ENCODE peak calls at places on chromosomes 11 and 22, in nine cellular contexts. R is HCT116, D is stomach, U is spleen, J is MM.1S, C is fibroblast of lung, N is GM13977, T is Peyer's patch, B is A549. L is an unnamed sample.

GRCh38 chr22:31692186-31692886 is 30.3 kb upstream of the PISD start:
- DNase-seq in R (no peak), D (no peak), U (no peak), J (no peak), C (peak), N (no peak), T (no peak), B (no peak), L (no peak)

GRCh38 chr22:23157560-23158515 is 12.6 kb downstream of the RAB36 start:
- DNase-seq in R (no peak), D (no peak), U (peak), J (peak), C (no peak), N (no peak), T (no peak), B (no peak), L (no peak)

GRCh38 chr11:123103326-123103980 is 41.5 kb upstream of the HSPA8 start:
- DNase-seq in R (peak), D (no peak), U (no peak), J (peak), C (peak), N (no peak), T (peak), B (peak), L (no peak)

GRCh38 chr11:46697723-46698122 is 2.7 kb downstream of the ARHGAP1 start:
- DNase-seq in R (no peak), D (no peak), U (no peak), J (no peak), C (no peak), N (no peak), T (no peak), B (no peak), L (no peak)

GRCh38 chr11:118910309-118911112 is 15.2 kb downstream of the BCL9L start:
- DNase-seq in R (no peak), D (peak), U (peak), J (no peak), C (peak), N (no peak), T (peak), B (no peak), L (no peak)

GRCh38 chr11:1119282-1120146 is 38.2 kb upstream of the MUC5AC start:
- DNase-seq in R (no peak), D (peak), U (no peak), J (no peak), C (no peak), N (no peak), T (peak), B (no peak), L (no peak)

GRCh38 chr11:10937416-10937815 is 79.6 kb upstream of the ZBED5 start:
- DNase-seq in R (no peak), D (no peak), U (no peak), J (no peak), C (no peak), N (no peak), T (no peak), B (no peak), L (no peak)

GRCh38 chr11:46288451-46288850 is 11.0 kb downstream of the CREB3L1 start:
- DNase-seq in R (no peak), D (no peak), U (no peak), J (no peak), C (no peak), N (no peak), T (no peak), B (no peak), L (no peak)

GRCh38 chr11:32852142-32852541 is 22.4 kb downstream of the PRRG4 start:
- DNase-seq in R (no peak), D (no peak), U (no peak), J (no peak), C (peak), N (no peak), T (peak), B (no peak), L (no peak)

GRCh38 chr11:122365545-122366380 is 249.7 kb upstream of the BLID start:
- DNase-seq in R (no peak), D (no peak), U (no peak), J (no peak), C (no peak), N (no peak), T (no peak), B (no peak), L (no peak)

DNA sequence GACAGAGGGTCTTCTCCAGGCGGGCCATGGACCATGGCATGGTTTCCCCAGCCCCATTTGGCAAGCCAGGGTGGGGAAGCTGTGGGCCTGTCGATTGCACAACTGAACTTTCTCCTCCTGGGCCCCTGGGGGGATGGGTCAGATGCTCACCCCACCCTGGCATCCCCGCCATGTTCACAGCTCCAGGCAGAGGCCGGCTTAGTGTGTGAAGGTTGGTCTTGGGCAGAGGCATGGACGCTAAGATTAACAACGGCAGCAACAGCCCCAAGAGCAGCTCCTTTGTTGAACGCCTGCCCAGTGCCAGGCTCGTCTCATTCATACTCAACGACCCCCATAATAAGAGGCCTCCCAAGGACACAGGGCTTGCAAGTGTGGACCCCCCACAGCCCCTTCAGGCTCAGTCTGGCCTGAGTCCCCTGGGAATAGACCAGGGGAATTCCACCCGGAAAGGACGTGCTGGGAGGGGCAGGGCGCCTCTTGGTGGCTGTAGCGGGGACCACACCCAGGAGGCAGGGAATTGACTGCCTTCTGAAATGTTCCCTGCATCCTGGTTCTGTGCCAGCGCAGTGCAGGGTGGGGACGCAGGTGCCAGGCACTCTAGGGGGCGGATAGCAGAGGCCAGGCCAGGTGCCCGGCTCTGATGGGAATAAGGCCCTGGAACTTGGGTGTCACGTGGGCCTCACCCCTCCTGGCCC is 8.3 kb downstream of the TSPO start:
- DNase-seq in R (no peak), D (peak), U (peak), J (no peak), C (no peak), N (no peak), T (peak), B (no peak), L (no peak)
- TF ChIP-seq CTCF in R (peak), D (peak), U (peak), J (peak), C (peak), N (peak), T (no peak), B (no peak), L (no peak)

DNA sequence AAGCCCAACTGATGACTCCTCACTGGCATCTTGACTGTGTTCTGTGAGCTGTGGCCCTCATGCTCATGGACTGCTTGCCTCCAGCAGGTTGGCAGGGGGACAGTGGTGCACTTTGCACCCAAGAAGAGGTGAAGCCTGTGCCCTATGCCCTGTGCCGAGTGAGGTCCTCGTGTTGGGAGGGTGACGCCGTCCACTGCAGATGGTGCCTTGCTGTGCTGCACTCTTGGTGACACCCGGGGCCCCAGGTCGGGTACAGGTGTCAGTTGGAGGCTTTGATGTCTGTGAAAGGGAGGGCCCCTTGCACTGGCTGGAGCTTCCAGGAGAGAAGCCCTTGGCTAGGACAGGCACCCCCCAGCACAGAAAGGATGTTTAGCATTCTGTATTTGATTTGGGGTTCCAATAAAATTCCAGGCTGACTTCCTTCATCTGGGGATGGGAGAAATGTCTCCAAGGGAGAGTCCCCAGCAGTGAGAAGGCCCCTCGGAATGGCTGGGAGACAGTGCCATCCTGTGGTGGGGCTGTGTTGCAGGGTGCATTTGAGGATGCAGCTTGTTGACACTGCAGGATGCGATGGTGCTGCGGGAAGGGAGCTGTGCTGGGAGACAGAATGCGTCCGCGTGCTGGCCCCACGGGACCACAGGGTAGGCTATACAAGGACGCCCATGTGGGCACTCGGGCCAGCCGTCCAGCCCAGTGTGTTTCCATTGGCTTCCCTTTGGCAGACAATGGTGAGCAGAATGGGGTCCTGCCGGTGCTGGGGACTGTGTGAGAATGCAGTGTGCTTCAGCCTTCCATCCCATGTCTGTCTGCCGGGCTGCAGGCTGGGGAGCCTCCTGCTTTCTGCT is 2.5 kb upstream of the ZDHHC8 start:
- DNase-seq in R (no peak), D (peak), U (no peak), J (peak), C (peak), N (no peak), T (peak), B (no peak), L (no peak)
- TF ChIP-seq CTCF in R (peak), D (no peak), U (peak), J (peak), C (peak), N (peak), T (no peak), B (peak), L (peak)

GRCh38 chr22:41518048-41518347 is 26.3 kb downstream of the POLR3H start:
- DNase-seq in R (no peak), D (no peak), U (no peak), J (no peak), C (no peak), N (no peak), T (no peak), B (no peak), L (no peak)
- TF ChIP-seq CTCF in R (no peak), D (no peak), U (peak), J (no peak), C (no peak), N (no peak), T (no peak), B (no peak), L (no peak)

GRCh38 chr11:102449651-102450570 is 2.7 kb downstream of the TMEM123 start:
- DNase-seq in R (no peak), D (no peak), U (no peak), J (no peak), C (no peak), N (no peak), T (no peak), B (no peak), L (no peak)

GRCh38 chr11:102451041-102451692 is 1.4 kb downstream of the TMEM123 start:
- DNase-seq in R (no peak), D (no peak), U (no peak), J (no peak), C (no peak), N (no peak), T (no peak), B (no peak), L (no peak)

GRCh38 chr11:102453286-102453797 is 777 bp upstream of the TMEM123 start:
- DNase-seq in R (no peak), D (no peak), U (no peak), J (peak), C (no peak), N (no peak), T (peak), B (no peak), L (no peak)

GRCh38 chr11:102452461-102453285 is at the start of gene TMEM123:
- DNase-seq in R (peak), D (peak), U (peak), J (peak), C (peak), N (peak), T (peak), B (peak), L (peak)

DNA sequence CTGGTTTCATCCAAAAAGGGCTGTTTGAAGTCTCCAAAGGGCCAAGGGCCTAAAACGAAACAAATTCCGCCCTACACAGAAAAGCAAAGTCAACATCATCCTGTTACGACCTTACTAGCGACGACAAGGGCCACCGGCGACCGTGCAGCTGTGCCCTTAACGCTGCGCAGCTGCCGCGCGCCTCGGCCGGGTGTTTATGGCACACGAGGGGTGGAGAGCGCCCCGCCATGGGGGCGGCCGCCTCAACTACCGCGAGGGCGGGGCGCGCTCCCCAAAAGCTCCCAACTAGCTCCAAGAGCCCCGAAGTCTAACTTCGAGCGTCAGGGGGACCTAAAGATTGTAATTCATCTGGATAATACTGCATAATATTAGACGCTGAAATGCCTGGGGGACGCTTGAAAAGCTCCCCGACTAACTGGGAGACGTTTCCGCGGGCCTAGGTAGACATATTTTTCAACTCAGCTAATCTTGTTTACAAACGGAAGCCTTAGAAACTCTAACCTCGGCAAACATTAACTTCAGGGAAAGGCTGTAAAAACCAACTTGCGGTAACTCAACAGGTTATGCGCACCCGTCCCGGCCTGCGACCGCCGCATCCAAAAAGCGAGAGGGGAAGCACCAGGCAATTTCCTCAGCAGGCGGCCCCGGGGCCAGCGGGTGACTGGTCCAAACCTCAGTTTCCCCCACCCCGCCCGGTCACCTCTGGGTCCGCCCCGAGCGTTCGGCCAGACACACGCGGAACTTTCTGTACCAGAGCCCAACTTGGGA is 688 bp downstream of the TMEM123 start:
- DNase-seq in R (no peak), D (peak), U (peak), J (peak), C (peak), N (peak), T (peak), B (peak), L (peak)
- TF ChIP-seq CTCF in R (no peak), D (peak), U (peak), J (peak), C (no peak), N (peak), T (no peak), B (no peak), L (peak)

GRCh38 chr22:28802595-28803087 is 2.3 kb upstream of the XBP1 start:
- DNase-seq in R (no peak), D (no peak), U (no peak), J (peak), C (no peak), N (no peak), T (no peak), B (no peak), L (no peak)
- TF ChIP-seq CTCF in R (no peak), D (no peak), U (no peak), J (peak), C (no peak), N (peak), T (no peak), B (no peak), L (no peak)

DNA sequence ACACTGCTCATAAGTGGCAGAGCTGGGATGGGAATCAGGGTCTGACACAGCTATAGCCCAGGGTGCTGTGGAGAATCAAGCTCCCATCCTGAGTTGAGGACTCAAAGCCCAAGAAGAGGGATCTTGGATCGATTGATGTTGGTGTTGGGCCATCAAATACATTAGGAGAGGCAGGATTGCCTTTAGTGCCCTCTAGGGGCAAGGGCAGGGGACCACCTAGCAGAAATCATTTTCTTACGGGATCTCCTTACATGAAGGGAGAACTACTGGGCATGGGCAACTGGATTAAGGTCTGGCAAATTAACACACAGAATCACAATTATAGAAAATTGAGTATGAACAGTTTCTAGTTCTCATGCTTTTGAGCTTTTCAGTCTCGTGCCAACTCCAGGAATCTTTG is 24.9 kb upstream of the EMSY start:
- DNase-seq in R (no peak), D (no peak), U (no peak), J (no peak), C (no peak), N (no peak), T (no peak), B (peak), L (peak)
- TF ChIP-seq CTCF in R (peak), D (no peak), U (peak), J (peak), C (peak), N (peak), T (no peak), B (peak), L (peak)

DNA sequence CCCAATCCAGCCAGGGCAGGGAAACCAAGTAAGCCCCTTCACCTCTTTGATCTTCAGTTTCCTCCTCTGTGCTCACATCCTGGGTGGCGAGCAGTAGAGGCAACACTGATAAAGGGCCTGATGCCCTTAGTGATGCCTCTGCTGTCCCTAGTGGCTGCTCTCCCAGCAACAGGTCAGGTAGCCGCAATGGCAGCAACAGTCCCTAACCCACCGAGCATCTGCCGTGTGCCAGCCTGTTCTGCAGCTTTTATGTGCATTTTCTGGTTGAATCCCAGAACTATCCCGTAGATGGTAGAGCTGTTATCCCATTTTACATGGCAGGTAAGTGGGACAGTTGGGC is 5.2 kb downstream of the SCYL1 start:
- DNase-seq in R (no peak), D (no peak), U (no peak), J (no peak), C (no peak), N (no peak), T (no peak), B (no peak), L (no peak)
- TF ChIP-seq CTCF in R (peak), D (no peak), U (no peak), J (peak), C (peak), N (peak), T (no peak), B (no peak), L (peak)